ENCODE peak calls at places on chromosome 13, in four cellular contexts. M is HepG2, Q is GM12878, U is H1. H is an unnamed sample.

GRCh38 chr13:40973409-40973808 is 45.7 kb downstream of the ELF1 start:
- DNase-seq in Q (no peak), U (no peak), M (no peak), H (no peak)

GRCh38 chr13:65855276-65855675 is 1374.9 kb downstream of the PCDH9 start:
- DNase-seq in U (no peak), M (no peak), Q (no peak), H (no peak)

GRCh38 chr13:95356916-95357315 is 55.7 kb upstream of the ABCC4 start:
- DNase-seq in M (no peak), Q (no peak), U (no peak), H (no peak)

GRCh38 chr13:43042410-43042921 is 19.1 kb downstream of the DNAJC15 start:
- DNase-seq in M (no peak), Q (no peak), U (no peak), H (no peak)

GRCh38 chr13:49791214-49791752 is 1.2 kb downstream of the KPNA3 start:
- DNase-seq in M (peak), U (no peak), Q (peak), H (no peak)

GRCh38 chr13:111399776-111400505 is 79.5 kb downstream of the TEX29 start:
- DNase-seq in M (no peak), U (no peak), Q (no peak), H (no peak)

GRCh38 chr13:48159436-48160225 is 64.7 kb upstream of the MED4 start:
- DNase-seq in U (no peak), Q (no peak), M (no peak), H (no peak)

GRCh38 chr13:32261567-32261966 is 53.6 kb downstream of the ZAR1L start:
- DNase-seq in M (no peak), U (no peak), Q (no peak), H (peak)

GRCh38 chr13:43136940-43137574 is 113.7 kb downstream of the DNAJC15 start:
- DNase-seq in U (no peak), M (peak), Q (no peak), H (no peak)

GRCh38 chr13:94704347-94705080 is 7.8 kb downstream of the SOX21 start:
- DNase-seq in Q (no peak), M (no peak), U (peak), H (no peak)

GRCh38 chr13:35712907-35713685 is 236.6 kb upstream of the MAB21L1 start:
- DNase-seq in M (no peak), Q (no peak), U (no peak), H (no peak)

GRCh38 chr13:27919934-27920676 is at the start of gene PDX1:
- DNase-seq in Q (no peak), U (peak), M (no peak), H (peak)

GRCh38 chr13:59545007-59545406 is 618.7 kb downstream of the DIAPH3 start:
- DNase-seq in M (no peak), Q (no peak), U (no peak), H (no peak)

GRCh38 chr13:113066746-113067145 is 38.8 kb upstream of the F7 start:
- DNase-seq in M (no peak), U (no peak), Q (no peak), H (no peak)

GRCh38 chr13:44191504-44192171 is 182.0 kb upstream of the SERP2 start:
- DNase-seq in U (no peak), Q (no peak), M (peak), H (peak)

GRCh38 chr13:82070411-82070810 is 1729.5 kb upstream of the SPRY2 start:
- DNase-seq in M (no peak), Q (no peak), U (no peak), H (no peak)

GRCh38 chr13:98386632-98387031 is 190.3 kb downstream of the STK24 start:
- DNase-seq in M (no peak), U (no peak), Q (no peak), H (no peak)

GRCh38 chr13:29911781-29912478 is 61.5 kb upstream of the UBL3 start:
- DNase-seq in U (no peak), M (no peak), Q (no peak), H (no peak)

GRCh38 chr13:31522431-31522830 is 216.9 kb upstream of the RXFP2 start:
- DNase-seq in U (no peak), M (no peak), Q (no peak), H (no peak)

GRCh38 chr13:57799624-57800023 is 168.1 kb downstream of the PCDH17 start:
- DNase-seq in M (no peak), Q (no peak), U (no peak), H (no peak)

GRCh38 chr13:99320693-99321481 is 13.7 kb upstream of the GPR183 start:
- DNase-seq in M (no peak), Q (no peak), U (no peak), H (no peak)

GRCh38 chr13:82407321-82407720 is 1475.0 kb downstream of the SLITRK1 start:
- DNase-seq in M (no peak), Q (no peak), U (no peak), H (no peak)

GRCh38 chr13:94968040-94968756 is 255.9 kb upstream of the SOX21 start:
- DNase-seq in U (peak), M (no peak), Q (no peak), H (no peak)

GRCh38 chr13:30153871-30154426 is 153.4 kb downstream of the KATNAL1 start:
- DNase-seq in M (no peak), U (no peak), Q (no peak), H (no peak)

GRCh38 chr13:73077867-73078266 is 19.1 kb downstream of the KLF5 start:
- DNase-seq in M (no peak), Q (no peak), U (no peak), H (no peak)

GRCh38 chr13:82206241-82206640 is 1676.0 kb downstream of the SLITRK1 start:
- DNase-seq in Q (no peak), M (no peak), U (no peak), H (no peak)

DNA sequence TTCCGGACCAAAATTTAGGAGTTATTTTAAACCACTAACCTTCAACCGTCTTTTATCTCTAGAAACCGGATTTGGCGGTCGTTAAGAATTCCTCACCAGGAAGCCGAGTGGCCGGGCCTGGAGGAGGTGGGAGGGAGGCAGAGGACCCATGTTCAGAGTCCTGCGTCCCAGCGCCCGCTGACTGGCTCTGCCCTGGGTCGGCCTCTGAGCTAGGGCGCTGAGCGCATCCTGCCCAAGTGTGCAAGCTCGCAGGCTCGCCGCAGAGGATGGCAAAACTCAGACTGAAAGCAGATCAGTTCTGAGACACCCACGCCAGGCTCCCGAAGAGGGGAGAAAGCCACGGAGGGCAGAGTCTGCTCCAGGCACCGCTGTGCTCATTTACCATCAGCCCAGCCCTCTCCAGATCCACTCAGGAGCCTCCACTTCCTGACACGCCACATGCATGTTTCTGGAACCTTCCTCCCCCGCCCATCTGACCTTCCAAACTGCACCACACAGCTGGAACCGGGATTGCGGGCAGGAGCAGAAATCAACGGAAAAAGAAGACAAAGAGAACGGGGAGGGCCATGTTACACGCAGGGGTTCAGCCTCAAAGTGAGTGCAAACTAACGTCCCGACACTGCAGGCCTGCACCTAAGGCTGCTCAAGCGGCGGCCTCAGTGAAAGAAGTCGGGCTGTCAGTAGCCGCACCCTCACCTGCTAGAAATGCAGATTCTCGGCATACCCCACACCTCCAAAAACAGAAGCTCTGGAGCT is 8.2 kb downstream of the COL4A1 start:
- DNase-seq in U (peak), Q (no peak), M (no peak), H (no peak)
- TF ChIP-seq HDAC6 in U (no peak), Q (no peak), M (no peak), H (no peak)

DNA sequence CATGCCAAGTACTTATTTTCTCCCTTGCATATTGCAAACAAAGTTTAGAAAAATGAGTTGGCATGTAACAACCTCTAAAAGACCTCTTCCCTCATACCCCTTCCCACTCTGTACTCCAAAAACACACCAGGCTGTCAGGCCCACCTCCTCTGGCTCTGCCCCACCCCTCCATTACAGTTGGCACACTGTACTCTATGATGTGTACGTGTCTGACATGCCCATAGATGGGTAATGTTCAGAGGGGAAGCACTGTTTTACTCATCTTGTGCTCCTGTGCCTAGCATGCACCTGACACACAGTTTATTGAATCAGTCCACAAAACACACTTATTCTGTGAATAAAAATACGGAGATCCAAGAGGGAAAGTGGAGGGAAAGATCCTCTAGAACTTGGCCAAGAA is 45.6 kb downstream of the SERPINE3 start:
- DNase-seq in Q (no peak), M (no peak), U (no peak), H (no peak)
- TF ChIP-seq HDAC6 in Q (no peak), M (no peak), U (no peak), H (no peak)

GRCh38 chr13:20119960-20120359 is 40.9 kb downstream of the GJA3 start:
- DNase-seq in M (no peak), U (no peak), Q (no peak), H (no peak)

GRCh38 chr13:20121154-20121515 is 39.7 kb downstream of the GJA3 start:
- DNase-seq in M (peak), U (no peak), Q (no peak), H (no peak)

GRCh38 chr13:20114066-20114465 is 46.8 kb downstream of the GJA3 start:
- DNase-seq in M (peak), Q (no peak), U (no peak), H (no peak)

GRCh38 chr13:20116213-20116612 is 44.6 kb downstream of the GJA3 start:
- DNase-seq in Q (no peak), U (no peak), M (no peak), H (no peak)

GRCh38 chr13:20118268-20119140 is 42.3 kb downstream of the GJA3 start:
- DNase-seq in M (no peak), U (no peak), Q (no peak), H (peak)
- TF ChIP-seq HDAC6 in M (no peak), U (no peak), Q (no peak), H (no peak)

DNA sequence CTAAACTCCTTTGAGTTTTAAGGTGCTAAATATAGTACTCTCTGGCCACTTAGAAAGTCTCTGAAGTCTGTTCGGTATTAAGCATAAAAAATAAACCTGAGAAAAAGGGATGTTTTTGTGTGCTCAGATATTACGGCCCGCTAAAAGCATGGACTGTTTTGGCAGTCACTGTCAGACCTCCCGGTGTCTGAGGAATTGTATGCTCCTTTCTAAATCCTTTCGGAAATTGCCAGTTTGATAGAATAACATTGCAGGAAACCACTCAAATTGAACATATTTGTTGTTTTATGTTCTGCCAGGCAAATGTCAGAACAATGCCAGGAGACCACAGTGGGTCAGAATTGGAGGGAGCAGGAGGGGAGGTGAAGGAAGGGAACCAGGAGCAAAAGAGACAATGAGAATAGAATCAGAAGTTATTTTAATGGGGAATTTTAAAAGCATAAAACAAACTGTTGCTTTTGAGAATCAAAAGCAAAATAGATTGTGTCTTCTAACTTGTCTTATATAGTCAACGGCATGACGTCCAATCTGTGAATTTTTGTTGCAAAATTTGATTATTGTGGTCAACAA is 257.3 kb downstream of the SPRY2 start:
- DNase-seq in U (no peak), Q (no peak), M (no peak), H (no peak)
- TF ChIP-seq HDAC6 in U (no peak), Q (no peak), M (no peak), H (no peak)

GRCh38 chr13:45242524-45242923 is 41.7 kb upstream of the KCTD4 start:
- DNase-seq in Q (no peak), U (no peak), M (no peak), H (no peak)

GRCh38 chr13:45243072-45243471 is 42.2 kb upstream of the KCTD4 start:
- DNase-seq in U (no peak), M (no peak), Q (no peak), H (no peak)

GRCh38 chr13:45238945-45239795 is 38.3 kb upstream of the KCTD4 start:
- DNase-seq in U (no peak), M (no peak), Q (no peak), H (no peak)

DNA sequence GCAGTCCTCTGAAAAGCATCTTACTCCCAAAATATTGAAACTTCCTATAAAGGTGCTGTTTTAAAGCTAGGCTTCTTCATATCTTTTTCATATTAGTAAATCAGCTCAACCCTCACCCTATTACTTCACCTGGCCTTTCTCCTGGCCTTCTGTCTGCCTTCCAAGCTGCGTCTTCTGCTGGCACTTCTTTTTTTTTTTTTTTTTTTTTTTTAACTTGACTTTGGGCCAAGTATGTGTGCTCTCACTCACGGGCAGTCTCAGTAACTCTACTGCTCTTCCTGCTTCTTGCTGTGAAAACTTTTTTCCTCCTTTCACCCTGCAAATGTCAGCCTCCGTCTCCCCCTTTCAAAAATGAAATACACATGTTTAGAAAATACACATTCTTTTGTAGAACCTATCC is 41.2 kb upstream of the KCTD4 start:
- DNase-seq in Q (no peak), M (no peak), U (no peak), H (no peak)
- TF ChIP-seq HDAC6 in Q (no peak), M (no peak), U (no peak), H (no peak)

H was measured in K562.